ENCODE peak calls at places on chromosome 12, in eight cellular contexts. One of them, this sample, is unnamed.

GRCh38 chr12:57229634-57230380 is at the start of gene SHMT2:
- DNase-seq in NCI-H2171 treated with DMSO at 0.1 percent for 48 hours: peak
- DNase-seq in NCI-H1092 treated with DMSO at 0.1 percent for 48 hours: peak
- DNase-seq in activated T-cell treated with anti-CD3 and anti-CD28 coated beads for 1 hour: peak
- DNase-seq in stimulated activated CD8-positive, alpha-beta memory T cell treated with anti-CD3 and anti-CD28 coated beads, Interleukin-2, amount 100 ng/mL, for 1 hour: peak
- DNase-seq in mucosa of gallbladder: peak
- DNase-seq in CD4-positive, CD25-positive, alpha-beta regulatory T cell: peak
- DNase-seq in psoas muscle: peak
- DNase-seq in this sample: peak

GRCh38 chr12:132593938-132594358 is 16.4 kb downstream of the LRCOL1 start:
- DNase-seq in NCI-H2171 treated with DMSO at 0.1 percent for 48 hours: peak
- DNase-seq in NCI-H1092 treated with DMSO at 0.1 percent for 48 hours: peak
- DNase-seq in activated T-cell treated with anti-CD3 and anti-CD28 coated beads for 1 hour: no peak
- DNase-seq in stimulated activated CD8-positive, alpha-beta memory T cell treated with anti-CD3 and anti-CD28 coated beads, Interleukin-2, amount 100 ng/mL, for 1 hour: no peak
- DNase-seq in mucosa of gallbladder: peak
- DNase-seq in CD4-positive, CD25-positive, alpha-beta regulatory T cell: no peak
- DNase-seq in psoas muscle: peak
- DNase-seq in this sample: peak

GRCh38 chr12:77727442-77728001 is 103.2 kb upstream of the NAV3 start:
- DNase-seq in NCI-H2171 treated with DMSO at 0.1 percent for 48 hours: no peak
- DNase-seq in NCI-H1092 treated with DMSO at 0.1 percent for 48 hours: no peak
- DNase-seq in activated T-cell treated with anti-CD3 and anti-CD28 coated beads for 1 hour: no peak
- DNase-seq in stimulated activated CD8-positive, alpha-beta memory T cell treated with anti-CD3 and anti-CD28 coated beads, Interleukin-2, amount 100 ng/mL, for 1 hour: no peak
- DNase-seq in mucosa of gallbladder: no peak
- DNase-seq in CD4-positive, CD25-positive, alpha-beta regulatory T cell: no peak
- DNase-seq in psoas muscle: no peak
- DNase-seq in this sample: no peak

GRCh38 chr12:131007031-131007793 is 53.5 kb downstream of the ADGRD1 start:
- DNase-seq in NCI-H2171 treated with DMSO at 0.1 percent for 48 hours: no peak
- DNase-seq in NCI-H1092 treated with DMSO at 0.1 percent for 48 hours: peak
- DNase-seq in activated T-cell treated with anti-CD3 and anti-CD28 coated beads for 1 hour: no peak
- DNase-seq in stimulated activated CD8-positive, alpha-beta memory T cell treated with anti-CD3 and anti-CD28 coated beads, Interleukin-2, amount 100 ng/mL, for 1 hour: no peak
- DNase-seq in mucosa of gallbladder: peak
- DNase-seq in CD4-positive, CD25-positive, alpha-beta regulatory T cell: no peak
- DNase-seq in psoas muscle: peak
- DNase-seq in this sample: no peak

GRCh38 chr12:105474672-105475071 is 144.2 kb downstream of the C12orf75 start:
- DNase-seq in NCI-H2171 treated with DMSO at 0.1 percent for 48 hours: no peak
- DNase-seq in NCI-H1092 treated with DMSO at 0.1 percent for 48 hours: no peak
- DNase-seq in activated T-cell treated with anti-CD3 and anti-CD28 coated beads for 1 hour: no peak
- DNase-seq in stimulated activated CD8-positive, alpha-beta memory T cell treated with anti-CD3 and anti-CD28 coated beads, Interleukin-2, amount 100 ng/mL, for 1 hour: no peak
- DNase-seq in mucosa of gallbladder: no peak
- DNase-seq in CD4-positive, CD25-positive, alpha-beta regulatory T cell: no peak
- DNase-seq in psoas muscle: no peak
- DNase-seq in this sample: peak

GRCh38 chr12:127343941-127344340 is 923.0 kb upstream of the TMEM132C start:
- DNase-seq in NCI-H2171 treated with DMSO at 0.1 percent for 48 hours: no peak
- DNase-seq in NCI-H1092 treated with DMSO at 0.1 percent for 48 hours: no peak
- DNase-seq in activated T-cell treated with anti-CD3 and anti-CD28 coated beads for 1 hour: no peak
- DNase-seq in stimulated activated CD8-positive, alpha-beta memory T cell treated with anti-CD3 and anti-CD28 coated beads, Interleukin-2, amount 100 ng/mL, for 1 hour: no peak
- DNase-seq in mucosa of gallbladder: no peak
- DNase-seq in CD4-positive, CD25-positive, alpha-beta regulatory T cell: no peak
- DNase-seq in psoas muscle: no peak
- DNase-seq in this sample: no peak

GRCh38 chr12:6323340-6323994 is 13.0 kb downstream of the PLEKHG6 start:
- DNase-seq in NCI-H2171 treated with DMSO at 0.1 percent for 48 hours: peak
- DNase-seq in NCI-H1092 treated with DMSO at 0.1 percent for 48 hours: no peak
- DNase-seq in activated T-cell treated with anti-CD3 and anti-CD28 coated beads for 1 hour: no peak
- DNase-seq in stimulated activated CD8-positive, alpha-beta memory T cell treated with anti-CD3 and anti-CD28 coated beads, Interleukin-2, amount 100 ng/mL, for 1 hour: no peak
- DNase-seq in mucosa of gallbladder: peak
- DNase-seq in CD4-positive, CD25-positive, alpha-beta regulatory T cell: peak
- DNase-seq in psoas muscle: peak
- DNase-seq in this sample: peak

GRCh38 chr12:15534870-15535269 is 212.6 kb downstream of the PTPRO start:
- DNase-seq in NCI-H2171 treated with DMSO at 0.1 percent for 48 hours: no peak
- DNase-seq in NCI-H1092 treated with DMSO at 0.1 percent for 48 hours: no peak
- DNase-seq in activated T-cell treated with anti-CD3 and anti-CD28 coated beads for 1 hour: no peak
- DNase-seq in stimulated activated CD8-positive, alpha-beta memory T cell treated with anti-CD3 and anti-CD28 coated beads, Interleukin-2, amount 100 ng/mL, for 1 hour: no peak
- DNase-seq in mucosa of gallbladder: no peak
- DNase-seq in CD4-positive, CD25-positive, alpha-beta regulatory T cell: no peak
- DNase-seq in psoas muscle: no peak
- DNase-seq in this sample: peak

GRCh38 chr12:51959211-51959610 is 7.7 kb downstream of the ACVR1B start:
- DNase-seq in NCI-H2171 treated with DMSO at 0.1 percent for 48 hours: no peak
- DNase-seq in NCI-H1092 treated with DMSO at 0.1 percent for 48 hours: no peak
- DNase-seq in activated T-cell treated with anti-CD3 and anti-CD28 coated beads for 1 hour: no peak
- DNase-seq in stimulated activated CD8-positive, alpha-beta memory T cell treated with anti-CD3 and anti-CD28 coated beads, Interleukin-2, amount 100 ng/mL, for 1 hour: no peak
- DNase-seq in mucosa of gallbladder: no peak
- DNase-seq in CD4-positive, CD25-positive, alpha-beta regulatory T cell: no peak
- DNase-seq in psoas muscle: peak
- DNase-seq in this sample: no peak

This sample was measured in LoVo.